ENCODE peak calls at places on chromosome 9, in five cellular contexts. One of them, this sample, is unnamed.

GRCh38 chr9:124453586-124454191 is 3.4 kb downstream of the ADGRD2 start:
- DNase-seq in NCI-H2029: no peak
- DNase-seq in GM04504: no peak
- DNase-seq in HFFc6: no peak
- DNase-seq in NCI-H748 treated with DMSO at 0.1 percent for 48 hours: no peak
- DNase-seq in this sample: no peak

GRCh38 chr9:109238677-109239076 is 71.6 kb upstream of the FRRS1L start:
- DNase-seq in NCI-H2029: no peak
- DNase-seq in GM04504: no peak
- DNase-seq in HFFc6: no peak
- DNase-seq in NCI-H748 treated with DMSO at 0.1 percent for 48 hours: no peak
- DNase-seq in this sample: no peak

GRCh38 chr9:27535701-27536118 is 6.1 kb upstream of the MOB3B start:
- DNase-seq in NCI-H2029: no peak
- DNase-seq in GM04504: no peak
- DNase-seq in HFFc6: no peak
- DNase-seq in NCI-H748 treated with DMSO at 0.1 percent for 48 hours: no peak
- DNase-seq in this sample: no peak

GRCh38 chr9:34557421-34558321 is 31.9 kb downstream of the CNTFR start:
- DNase-seq in NCI-H2029: no peak
- DNase-seq in GM04504: no peak
- DNase-seq in HFFc6: no peak
- DNase-seq in NCI-H748 treated with DMSO at 0.1 percent for 48 hours: no peak
- DNase-seq in this sample: no peak

GRCh38 chr9:119458068-119458467 is 88.8 kb upstream of the BRINP1 start:
- DNase-seq in NCI-H2029: no peak
- DNase-seq in GM04504: no peak
- DNase-seq in HFFc6: no peak
- DNase-seq in NCI-H748 treated with DMSO at 0.1 percent for 48 hours: no peak
- DNase-seq in this sample: no peak

GRCh38 chr9:94554439-94555331 is at the start of gene PCAT7:
- DNase-seq in NCI-H2029: peak
- DNase-seq in GM04504: no peak
- DNase-seq in HFFc6: peak
- DNase-seq in NCI-H748 treated with DMSO at 0.1 percent for 48 hours: peak
- DNase-seq in this sample: peak

GRCh38 chr9:107620801-107621200 is 131.2 kb upstream of the KLF4 start:
- DNase-seq in NCI-H2029: no peak
- DNase-seq in GM04504: no peak
- DNase-seq in HFFc6: no peak
- DNase-seq in NCI-H748 treated with DMSO at 0.1 percent for 48 hours: no peak
- DNase-seq in this sample: no peak

GRCh38 chr9:125293134-125293533 is 31.5 kb downstream of the GAPVD1 start:
- DNase-seq in NCI-H2029: no peak
- DNase-seq in GM04504: no peak
- DNase-seq in HFFc6: no peak
- DNase-seq in NCI-H748 treated with DMSO at 0.1 percent for 48 hours: no peak
- DNase-seq in this sample: no peak

GRCh38 chr9:26260238-26260637 is 582.0 kb upstream of the TUSC1 start:
- DNase-seq in NCI-H2029: no peak
- DNase-seq in GM04504: no peak
- DNase-seq in HFFc6: peak
- DNase-seq in NCI-H748 treated with DMSO at 0.1 percent for 48 hours: no peak
- DNase-seq in this sample: no peak

GRCh38 chr9:125462766-125463384 is 201.2 kb downstream of the GAPVD1 start:
- DNase-seq in NCI-H2029: no peak
- DNase-seq in GM04504: no peak
- DNase-seq in HFFc6: no peak
- DNase-seq in NCI-H748 treated with DMSO at 0.1 percent for 48 hours: no peak
- DNase-seq in this sample: no peak

GRCh38 chr9:135517407-135517822 is 3.8 kb upstream of the LCN1 start:
- DNase-seq in NCI-H2029: no peak
- DNase-seq in GM04504: no peak
- DNase-seq in HFFc6: no peak
- DNase-seq in NCI-H748 treated with DMSO at 0.1 percent for 48 hours: no peak
- DNase-seq in this sample: no peak

GRCh38 chr9:19720374-19720773 is 68.5 kb downstream of the SLC24A2 start:
- DNase-seq in NCI-H2029: no peak
- DNase-seq in GM04504: peak
- DNase-seq in HFFc6: peak
- DNase-seq in NCI-H748 treated with DMSO at 0.1 percent for 48 hours: no peak
- DNase-seq in this sample: no peak

GRCh38 chr9:91298304-91298703 is 63.4 kb downstream of the AUH start:
- DNase-seq in NCI-H2029: no peak
- DNase-seq in GM04504: peak
- DNase-seq in HFFc6: no peak
- DNase-seq in NCI-H748 treated with DMSO at 0.1 percent for 48 hours: no peak
- DNase-seq in this sample: no peak

GRCh38 chr9:134491856-134492255 is 149.7 kb upstream of the COL5A1 start:
- DNase-seq in NCI-H2029: no peak
- DNase-seq in GM04504: no peak
- DNase-seq in HFFc6: no peak
- DNase-seq in NCI-H748 treated with DMSO at 0.1 percent for 48 hours: no peak
- DNase-seq in this sample: no peak

GRCh38 chr9:15468113-15468512 is 42.7 kb downstream of the PSIP1 start:
- DNase-seq in NCI-H2029: peak
- DNase-seq in GM04504: no peak
- DNase-seq in HFFc6: no peak
- DNase-seq in NCI-H748 treated with DMSO at 0.1 percent for 48 hours: peak
- DNase-seq in this sample: no peak

GRCh38 chr9:92726971-92727715 is 37.5 kb downstream of the BICD2 start:
- DNase-seq in NCI-H2029: peak
- DNase-seq in GM04504: no peak
- DNase-seq in HFFc6: no peak
- DNase-seq in NCI-H748 treated with DMSO at 0.1 percent for 48 hours: no peak
- DNase-seq in this sample: no peak

GRCh38 chr9:71676460-71676859 is 91.9 kb downstream of the CEMIP2 start:
- DNase-seq in NCI-H2029: no peak
- DNase-seq in GM04504: no peak
- DNase-seq in HFFc6: no peak
- DNase-seq in NCI-H748 treated with DMSO at 0.1 percent for 48 hours: no peak
- DNase-seq in this sample: no peak